ENCODE peak calls at places on chromosomes 2 and 18, in six cellular contexts. K is fibroblast of mammary gland, L is stomach, A is GM10248, V is esophagus squamous epithelium, Q is mesothelial cell of epicardium. W is an unnamed sample.

GRCh38 chr2:20050104-20050711 is 1.2 kb downstream of the LAPTM4A start:
- DNase-seq in K (peak), L (no peak), A (peak), V (no peak), Q (no peak), W (peak)

GRCh38 chr2:111160758-111161157 is 40.0 kb downstream of the BCL2L11 start:
- DNase-seq in K (peak), L (no peak), A (no peak), V (no peak), Q (no peak), W (no peak)

GRCh38 chr2:166411473-166412230 is 35.9 kb upstream of the SCN9A start:
- DNase-seq in K (peak), L (no peak), A (no peak), V (no peak), Q (no peak), W (no peak)

GRCh38 chr18:10140461-10140911 is 226.7 kb downstream of the VAPA start:
- DNase-seq in K (no peak), L (no peak), A (no peak), V (no peak), Q (peak), W (no peak)

GRCh38 chr2:74572178-74572925 is 17.8 kb downstream of the DOK1 start:
- DNase-seq in K (no peak), L (no peak), A (no peak), V (no peak), Q (no peak), W (no peak)

GRCh38 chr2:160221391-160222276 is 21.6 kb upstream of the ITGB6 start:
- DNase-seq in K (peak), L (peak), A (no peak), V (no peak), Q (no peak), W (no peak)

GRCh38 chr18:58268849-58269248 is 224.8 kb downstream of the NEDD4L start:
- DNase-seq in K (peak), L (no peak), A (no peak), V (no peak), Q (no peak), W (no peak)

GRCh38 chr18:26458526-26459232 is 89.7 kb downstream of the KCTD1 start:
- DNase-seq in K (peak), L (no peak), A (peak), V (no peak), Q (no peak), W (no peak)

GRCh38 chr18:56709463-56709862 is 58.3 kb downstream of the WDR7 start:
- DNase-seq in K (peak), L (no peak), A (peak), V (no peak), Q (no peak), W (no peak)

GRCh38 chr2:105926960-105927678 is 182.4 kb downstream of the NCK2 start:
- DNase-seq in K (no peak), L (no peak), A (no peak), V (no peak), Q (no peak), W (no peak)

GRCh38 chr2:42568431-42569115 is at the start of gene MTA3:
- DNase-seq in K (no peak), L (peak), A (peak), V (no peak), Q (peak), W (peak)

GRCh38 chr18:1034971-1035370 is 130.3 kb downstream of the ADCYAP1 start:
- DNase-seq in K (no peak), L (no peak), A (no peak), V (no peak), Q (no peak), W (no peak)

GRCh38 chr2:129499747-129500146 is 479.7 kb upstream of the RAB6C start:
- DNase-seq in K (no peak), L (no peak), A (no peak), V (no peak), Q (no peak), W (no peak)

GRCh38 chr18:74412106-74412880 is 44.8 kb downstream of the DIPK1C start:
- DNase-seq in K (no peak), L (no peak), A (no peak), V (no peak), Q (no peak), W (no peak)

GRCh38 chr2:67991456-67991855 is 71.3 kb downstream of the C1D start:
- DNase-seq in K (no peak), L (no peak), A (no peak), V (no peak), Q (no peak), W (no peak)

GRCh38 chr2:84865181-84865783 is 15.6 kb downstream of the TRABD2A start:
- DNase-seq in K (peak), L (no peak), A (peak), V (no peak), Q (no peak), W (no peak)

GRCh38 chr2:69013837-69014796 is 1.1 kb downstream of the ANTXR1 start:
- DNase-seq in K (peak), L (no peak), A (no peak), V (no peak), Q (no peak), W (no peak)

GRCh38 chr2:98502556-98503335 is 58.1 kb downstream of the INPP4A start:
- DNase-seq in K (peak), L (no peak), A (no peak), V (no peak), Q (no peak), W (no peak)

GRCh38 chr2:235126771-235127170 is 175.0 kb downstream of the SH3BP4 start:
- DNase-seq in K (no peak), L (no peak), A (no peak), V (no peak), Q (no peak), W (no peak)

GRCh38 chr2:127130421-127130820 is 23.5 kb upstream of the BIN1 start:
- DNase-seq in K (no peak), L (no peak), A (no peak), V (no peak), Q (no peak), W (no peak)

GRCh38 chr2:130755234-130756040 is at the start of gene AMER3:
- DNase-seq in K (no peak), L (no peak), A (no peak), V (no peak), Q (no peak), W (no peak)

GRCh38 chr2:126657146-126657635 is 1.2 kb downstream of the GYPC start:
- DNase-seq in K (peak), L (peak), A (no peak), V (no peak), Q (no peak), W (no peak)

GRCh38 chr18:4068552-4069158 is 386.5 kb downstream of the DLGAP1 start:
- DNase-seq in K (peak), L (no peak), A (peak), V (no peak), Q (peak), W (no peak)

GRCh38 chr18:11154369-11154982 is 5.1 kb upstream of the PIEZO2 start:
- DNase-seq in K (peak), L (no peak), A (peak), V (no peak), Q (no peak), W (no peak)

GRCh38 chr2:219095406-219095940 is 34.8 kb upstream of the IHH start:
- DNase-seq in K (no peak), L (no peak), A (no peak), V (no peak), Q (no peak), W (no peak)

GRCh38 chr2:165408191-165408590 is 61.3 kb upstream of the CSRNP3 start:
- DNase-seq in K (no peak), L (no peak), A (no peak), V (no peak), Q (no peak), W (no peak)

GRCh38 chr2:70949086-70949485 is 13.4 kb downstream of the ATP6V1B1 start:
- DNase-seq in K (no peak), L (no peak), A (no peak), V (no peak), Q (peak), W (no peak)

GRCh38 chr2:74457549-74458131 is 598 bp upstream of the WBP1 start:
- DNase-seq in K (no peak), L (peak), A (peak), V (peak), Q (peak), W (peak)

GRCh38 chr2:226999676-227000075 is 163.8 kb downstream of the RHBDD1 start:
- DNase-seq in K (no peak), L (no peak), A (no peak), V (no peak), Q (no peak), W (no peak)

GRCh38 chr2:217289909-217290283 is 430.0 kb upstream of the TNP1 start:
- DNase-seq in K (no peak), L (no peak), A (no peak), V (no peak), Q (no peak), W (no peak)

GRCh38 chr2:116477229-116477628 is 1337.3 kb upstream of the DDX18 start:
- DNase-seq in K (no peak), L (no peak), A (no peak), V (no peak), Q (no peak), W (no peak)
- TF ChIP-seq CTCF in K (no peak), L (no peak), A (no peak), V (no peak), Q (no peak), W (no peak)

DNA sequence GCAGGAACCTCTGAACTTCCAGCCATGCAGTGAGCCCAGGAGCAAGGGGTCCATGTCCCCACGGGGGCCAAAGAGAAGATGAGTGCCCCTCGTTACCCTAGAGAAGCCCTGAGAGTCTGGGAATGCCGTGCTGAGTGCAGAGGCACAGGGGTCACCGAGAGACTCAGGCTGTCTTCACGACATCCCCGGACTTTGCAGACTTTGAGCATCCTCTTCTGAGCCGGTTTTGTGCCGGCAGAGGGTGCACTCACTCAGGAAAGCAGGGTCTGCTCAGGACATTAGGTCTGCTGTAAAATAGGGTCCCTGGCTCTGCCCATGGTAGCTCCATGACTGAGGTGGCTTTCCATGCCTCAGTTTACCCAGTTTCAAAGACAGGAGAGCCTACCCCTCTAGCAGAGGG is 71.0 kb downstream of the GALNT14 start:
- DNase-seq in K (no peak), L (no peak), A (no peak), V (no peak), Q (no peak), W (no peak)
- TF ChIP-seq CTCF in K (no peak), L (no peak), A (no peak), V (no peak), Q (no peak), W (no peak)

GRCh38 chr18:45974088-45974536 is 7.0 kb upstream of the EPG5 start:
- DNase-seq in K (peak), L (peak), A (peak), V (no peak), Q (no peak), W (peak)
- TF ChIP-seq CTCF in K (peak), L (peak), A (peak), V (peak), Q (peak), W (peak)

DNA sequence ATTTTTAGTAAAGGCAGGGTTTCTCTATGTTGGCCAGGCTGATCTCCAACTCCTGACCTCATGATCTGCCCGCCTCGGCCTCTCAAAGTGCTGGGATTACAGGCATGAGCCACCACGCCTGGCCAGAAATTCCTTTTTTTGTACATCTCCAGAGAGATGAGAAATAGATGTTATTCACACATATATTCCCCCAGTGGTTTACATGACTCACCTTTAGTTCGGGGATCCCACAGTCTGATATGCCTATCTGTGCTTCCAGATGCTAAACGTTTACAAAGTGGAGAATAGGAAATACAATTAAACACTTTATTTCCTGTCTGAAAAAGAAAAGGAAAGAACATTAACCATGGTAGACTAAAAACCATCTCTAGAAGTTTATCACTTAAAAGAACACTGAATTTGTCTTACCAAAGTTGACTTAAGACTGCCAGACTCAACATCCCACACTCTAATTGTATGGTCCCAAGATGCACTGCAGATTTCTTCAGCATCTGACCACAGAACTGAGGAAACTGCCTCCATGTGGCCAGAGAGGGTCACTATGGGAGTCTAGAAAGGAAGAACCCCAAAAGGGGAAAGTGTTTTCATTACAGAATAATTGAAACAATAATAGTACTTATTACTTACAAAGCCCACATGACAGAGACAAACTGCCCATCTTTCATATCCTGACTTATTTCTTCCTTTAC is 12.6 kb upstream of the ICA1L start:
- DNase-seq in K (peak), L (no peak), A (no peak), V (no peak), Q (no peak), W (no peak)
- TF ChIP-seq CTCF in K (peak), L (no peak), A (no peak), V (no peak), Q (no peak), W (no peak)

DNA sequence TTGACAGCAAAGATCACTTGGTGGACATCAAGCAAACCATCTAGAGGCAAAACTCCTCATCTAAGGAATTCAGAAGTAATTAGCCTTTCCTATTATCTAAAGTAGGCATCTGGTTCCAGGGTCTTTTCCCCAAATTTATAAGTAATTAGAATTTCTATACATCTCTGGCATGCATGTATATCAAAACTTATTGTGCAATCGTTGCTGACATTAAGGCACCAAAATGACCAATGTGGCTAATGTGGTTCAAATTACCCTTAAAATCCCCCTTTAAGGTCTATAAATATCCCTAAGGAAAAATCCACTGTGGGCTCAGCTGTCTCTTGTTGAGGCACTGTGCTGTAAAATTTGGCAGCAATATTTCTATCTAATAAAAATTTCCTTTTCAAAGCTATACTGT is 695.9 kb upstream of the LRRTM4 start:
- DNase-seq in K (no peak), L (no peak), A (no peak), V (no peak), Q (no peak), W (no peak)
- TF ChIP-seq CTCF in K (no peak), L (no peak), A (no peak), V (no peak), Q (no peak), W (no peak)